ENCODE peak calls at places on chromosomes 6 and 20, in ten cellular contexts. F is left ventricle myocardium inferior; S is A673; A is pancreas; B is neuronal stem cell; P is CD4-positive, CD25-positive, alpha-beta regulatory T cell; U is thyroid gland; X is CD8-positive, alpha-beta memory T cell; V is hepatocyte; M is MM.1S. R is an unnamed sample. For H3K27me3 and H3K9me3, the result is how much of the 10 kb centered on the place peaks cover.

GRCh38 chr6:77764364-77764763 is 111.5 kb downstream of the MEI4 start:
- DNase-seq in V (no peak), F (no peak), X (no peak), B (no peak), A (no peak), P (no peak), S (no peak), U (no peak), M (no peak), R (no peak)

GRCh38 chr6:53054532-53054931 is 10.7 kb upstream of the FBXO9 start:
- DNase-seq in B (no peak), X (no peak), V (no peak), S (no peak), F (no peak), A (no peak), P (no peak), M (no peak), U (no peak), R (no peak)

GRCh38 chr6:111773501-111774345 is 99.5 kb downstream of the FYN start:
- DNase-seq in X (no peak), U (no peak), F (no peak), M (no peak), A (no peak), S (no peak), V (no peak), P (no peak), B (no peak), R (no peak)

GRCh38 chr6:85432554-85432953 is 17.3 kb upstream of the NT5E start:
- DNase-seq in U (no peak), P (no peak), F (no peak), S (no peak), X (no peak), M (no peak), V (no peak), A (no peak), B (no peak), R (no peak)

GRCh38 chr6:143964667-143965066 is 43.4 kb downstream of the PLAGL1 start:
- DNase-seq in B (no peak), X (no peak), U (no peak), A (no peak), S (no peak), V (peak), F (no peak), P (no peak), M (no peak), R (no peak)

GRCh38 chr20:10115021-10115420 is 80.2 kb downstream of the ANKEF1 start:
- DNase-seq in A (no peak), V (no peak), P (no peak), B (no peak), X (no peak), M (no peak), F (no peak), S (no peak), U (no peak), R (no peak)

GRCh38 chr20:62624719-62625455 is 17.4 kb upstream of the SLCO4A1 start:
- DNase-seq in A (peak), M (no peak), U (no peak), B (no peak), V (no peak), S (no peak), P (no peak), F (no peak), X (no peak), R (no peak)

GRCh38 chr20:63587256-63587655 is 13.2 kb upstream of the HELZ2 start:
- DNase-seq in U (no peak), M (no peak), P (no peak), V (no peak), S (no peak), B (no peak), A (no peak), F (no peak), X (no peak), R (no peak)

GRCh38 chr6:65399355-65400084 is 307.5 kb downstream of the EYS start:
- DNase-seq in F (no peak), V (no peak), M (no peak), U (no peak), S (no peak), P (no peak), A (no peak), X (no peak), B (no peak), R (no peak)

GRCh38 chr6:166005401-166005845 is 162.2 kb downstream of the TBXT start:
- DNase-seq in X (no peak), S (no peak), A (peak), F (peak), U (peak), B (no peak), M (no peak), P (no peak), V (peak), R (no peak)

GRCh38 chr20:20663841-20664240 is 48.6 kb downstream of the RALGAPA2 start:
- DNase-seq in X (no peak), S (no peak), V (no peak), B (no peak), U (no peak), F (no peak), P (no peak), M (no peak), A (no peak), R (no peak)

DNA sequence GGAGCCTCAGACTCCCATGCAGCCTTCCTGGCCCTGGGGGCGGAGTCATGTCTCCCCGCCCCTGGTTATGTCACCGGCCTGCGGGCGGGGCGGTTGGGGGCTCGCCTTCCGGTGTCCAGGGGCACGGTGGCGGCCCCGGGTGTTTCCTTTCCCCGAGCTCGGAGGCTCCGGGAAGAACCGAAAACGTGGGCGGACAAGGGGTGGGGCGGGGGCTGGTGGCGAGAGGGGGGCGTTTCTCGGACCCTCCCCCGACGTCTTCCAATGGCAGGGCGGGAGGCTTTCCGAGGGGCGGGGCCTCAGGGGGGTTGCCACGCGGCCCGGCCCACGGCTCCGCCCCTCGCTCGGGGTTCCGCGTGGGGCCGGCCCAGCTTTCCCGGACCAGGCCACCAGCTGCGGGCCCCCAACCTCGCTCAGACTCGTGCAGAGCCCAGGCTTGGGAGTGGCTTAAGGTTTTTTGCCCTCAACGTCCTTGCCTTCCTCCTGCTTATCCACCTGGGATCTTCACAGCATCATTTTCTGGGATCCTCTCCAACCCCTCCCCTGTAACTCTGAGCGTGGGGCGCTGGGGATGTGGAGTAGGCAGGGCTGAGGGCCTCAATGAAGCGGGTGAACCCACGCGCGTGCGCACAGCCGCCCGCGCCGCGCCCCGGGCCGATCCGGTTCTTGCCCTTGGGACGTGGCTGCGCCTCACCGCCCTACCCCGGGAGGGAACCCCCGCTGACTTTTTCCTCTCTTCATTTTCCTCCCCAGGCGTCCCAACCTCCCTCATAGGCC is 2.1 kb upstream of the NRN1 start:
- DNase-seq in B (peak), S (peak), P (no peak), V (peak), M (peak), A (peak), X (no peak), F (peak), U (peak), R (peak)
- H3K27me3 ChIP-seq in B (under half), S (under half), P (under half), V (half or more), M (under half), A (under half), X (half or more), F (half or more), U (half or more), R (under half)

GRCh38 chr6:72657391-72657790 is 35.5 kb downstream of the KCNQ5 start:
- DNase-seq in M (no peak), P (no peak), F (no peak), X (no peak), B (no peak), V (no peak), S (no peak), A (no peak), U (no peak), R (no peak)

GRCh38 chr6:72659754-72660153 is 37.9 kb downstream of the KCNQ5 start:
- DNase-seq in V (no peak), A (no peak), F (no peak), U (no peak), X (no peak), S (no peak), P (no peak), B (no peak), M (no peak), R (no peak)

GRCh38 chr6:72661408-72661807 is 39.5 kb downstream of the KCNQ5 start:
- DNase-seq in A (no peak), F (no peak), M (no peak), V (no peak), U (no peak), P (no peak), B (no peak), S (no peak), X (no peak), R (no peak)

GRCh38 chr6:72654101-72654618 is 32.3 kb downstream of the KCNQ5 start:
- DNase-seq in X (no peak), A (no peak), B (no peak), M (no peak), V (no peak), S (no peak), U (no peak), F (no peak), P (no peak), R (no peak)

DNA sequence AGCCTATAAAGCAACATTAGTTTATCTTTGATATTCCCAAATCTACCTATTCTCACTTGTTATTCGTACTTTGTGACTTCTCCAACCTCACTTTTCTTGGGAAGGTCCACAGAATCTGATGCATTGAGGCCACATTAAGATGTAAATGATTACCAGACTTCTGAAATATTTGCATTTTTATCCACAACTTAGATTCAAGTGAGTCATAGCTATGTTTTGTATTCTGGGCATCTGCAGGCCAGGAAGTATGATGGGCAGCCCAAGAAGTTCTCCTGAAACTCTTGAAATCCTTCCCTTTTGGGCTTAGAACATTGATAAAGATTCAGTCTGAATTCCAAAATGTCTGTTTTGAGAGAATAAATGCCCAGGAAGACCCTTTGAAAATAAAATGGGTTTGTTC is 35.9 kb downstream of the KCNQ5 start:
- DNase-seq in V (no peak), S (no peak), B (no peak), A (no peak), F (no peak), P (no peak), U (no peak), M (no peak), X (no peak), R (no peak)
- H3K9me3 ChIP-seq in V (under half), S (under half), B (under half), A (under half), F (under half), P (under half), U (under half), M (under half), X (under half), R (under half)

GRCh38 chr20:40778894-40779496 is 90.0 kb upstream of the MAFB start:
- DNase-seq in A (no peak), X (no peak), S (no peak), M (peak), V (no peak), U (no peak), B (no peak), P (no peak), F (no peak), R (peak)
- H3K27me3 ChIP-seq in A (under half), X (under half), S (under half), M (under half), V (under half), U (under half), B (under half), P (under half), F (under half), R (under half)

GRCh38 chr20:15860850-15861249 is 712.4 kb downstream of the KIF16B start:
- DNase-seq in U (no peak), M (no peak), X (no peak), V (no peak), A (no peak), F (no peak), S (no peak), P (no peak), B (no peak), R (no peak)
- H3K9me3 ChIP-seq in U (under half), M (under half), X (under half), V (under half), A (under half), F (under half), S (under half), P (under half), B (under half), R (under half)

GRCh38 chr20:2086177-2086979 is 15.2 kb upstream of the STK35 start:
- DNase-seq in U (no peak), X (no peak), V (no peak), M (no peak), S (no peak), A (no peak), F (no peak), P (no peak), B (no peak), R (no peak)
- H3K27me3 ChIP-seq in U (under half), X (under half), V (under half), M (under half), S (under half), A (under half), F (half or more), P (under half), B (under half), R (under half)

DNA sequence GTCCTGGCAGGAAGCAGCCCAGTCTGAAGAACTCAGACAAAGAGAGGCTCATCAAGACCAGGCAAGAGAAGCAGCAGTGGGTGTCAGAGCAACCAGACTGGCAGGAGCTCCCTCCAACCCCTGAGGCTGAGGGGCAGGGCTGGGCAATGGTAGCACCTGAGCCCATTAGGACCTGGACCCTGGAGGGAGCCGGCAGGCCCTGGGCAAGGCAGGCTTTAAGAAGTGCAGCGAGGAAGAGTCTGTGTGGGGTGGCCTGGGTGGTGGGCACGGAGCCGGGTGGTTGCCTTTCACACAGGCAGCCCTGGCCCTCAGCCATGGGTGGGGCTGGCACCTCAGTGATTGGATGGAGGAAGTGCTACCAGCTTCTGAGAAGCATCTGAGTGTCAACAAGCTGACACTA is 33.1 kb upstream of the IRF4 start:
- DNase-seq in S (no peak), X (no peak), A (no peak), P (no peak), B (no peak), V (no peak), M (no peak), U (no peak), F (no peak), R (no peak)
- H3K9me3 ChIP-seq in S (under half), X (under half), A (under half), P (under half), B (under half), V (under half), M (under half), U (under half), F (under half), R (under half)

R was measured in Karpas-422.